ENCODE peak calls at places on chromosomes 12 and 14, in nine cellular contexts. T is HCT116, K is neural progenitor cell, F is hepatocyte, W is GM23248, M is GM23338, S is OCI-LY7, L is MM.1S, O is SK-N-SH. D is an unnamed sample.

GRCh38 chr14:88791629-88792571 is 853 bp downstream of the EML5 start:
- DNase-seq in T (no peak), K (peak), F (peak), W (peak), M (peak), S (peak), L (peak), O (peak), D (no peak)

GRCh38 chr12:120592121-120593049 is 11.2 kb upstream of the POP5 start:
- DNase-seq in T (no peak), K (no peak), F (no peak), W (no peak), M (no peak), S (no peak), L (no peak), O (no peak), D (no peak)

GRCh38 chr14:24978862-24979724 is 70.9 kb downstream of the STXBP6 start:
- DNase-seq in T (no peak), K (no peak), F (peak), W (no peak), M (no peak), S (no peak), L (peak), O (no peak), D (no peak)

GRCh38 chr12:124463341-124463861 is 104.0 kb downstream of the NCOR2 start:
- DNase-seq in T (no peak), K (peak), F (peak), W (no peak), M (no peak), S (no peak), L (no peak), O (no peak), D (no peak)

GRCh38 chr12:52682381-52682660 is 2.1 kb upstream of the KRT1 start:
- DNase-seq in T (no peak), K (no peak), F (no peak), W (no peak), M (no peak), S (no peak), L (no peak), O (no peak), D (no peak)

GRCh38 chr12:92393504-92393903 is 247.9 kb upstream of the BTG1 start:
- DNase-seq in T (no peak), K (no peak), F (no peak), W (no peak), M (no peak), S (peak), L (no peak), O (no peak), D (no peak)

GRCh38 chr12:130613831-130614230 is 102.3 kb downstream of the RIMBP2 start:
- DNase-seq in T (no peak), K (no peak), F (no peak), W (no peak), M (no peak), S (no peak), L (no peak), O (no peak), D (no peak)

GRCh38 chr12:93790472-93791152 is 113.4 kb downstream of the CRADD start:
- DNase-seq in T (no peak), K (no peak), F (no peak), W (peak), M (peak), S (no peak), L (no peak), O (no peak), D (peak)

GRCh38 chr12:3515506-3515905 is 24.5 kb downstream of the PRMT8 start:
- DNase-seq in T (no peak), K (no peak), F (no peak), W (no peak), M (no peak), S (no peak), L (no peak), O (no peak), D (no peak)

GRCh38 chr14:63727736-63728728 is at the start of gene SGPP1:
- DNase-seq in T (peak), K (peak), F (peak), W (peak), M (peak), S (peak), L (peak), O (peak), D (peak)

GRCh38 chr14:76584271-76584702 is 177.0 kb upstream of the VASH1 start:
- DNase-seq in T (no peak), K (no peak), F (no peak), W (no peak), M (no peak), S (no peak), L (no peak), O (no peak), D (no peak)

GRCh38 chr12:65607271-65607880 is 216.9 kb upstream of the HMGA2 start:
- DNase-seq in T (no peak), K (no peak), F (peak), W (no peak), M (peak), S (no peak), L (no peak), O (no peak), D (peak)

GRCh38 chr14:80095623-80096022 is 115.7 kb downstream of the DIO2 start:
- DNase-seq in T (no peak), K (no peak), F (no peak), W (peak), M (no peak), S (no peak), L (no peak), O (no peak), D (peak)

GRCh38 chr12:122984612-122985358 is 4.3 kb downstream of the ARL6IP4 start:
- DNase-seq in T (no peak), K (no peak), F (no peak), W (no peak), M (no peak), S (no peak), L (no peak), O (no peak), D (no peak)

DNA sequence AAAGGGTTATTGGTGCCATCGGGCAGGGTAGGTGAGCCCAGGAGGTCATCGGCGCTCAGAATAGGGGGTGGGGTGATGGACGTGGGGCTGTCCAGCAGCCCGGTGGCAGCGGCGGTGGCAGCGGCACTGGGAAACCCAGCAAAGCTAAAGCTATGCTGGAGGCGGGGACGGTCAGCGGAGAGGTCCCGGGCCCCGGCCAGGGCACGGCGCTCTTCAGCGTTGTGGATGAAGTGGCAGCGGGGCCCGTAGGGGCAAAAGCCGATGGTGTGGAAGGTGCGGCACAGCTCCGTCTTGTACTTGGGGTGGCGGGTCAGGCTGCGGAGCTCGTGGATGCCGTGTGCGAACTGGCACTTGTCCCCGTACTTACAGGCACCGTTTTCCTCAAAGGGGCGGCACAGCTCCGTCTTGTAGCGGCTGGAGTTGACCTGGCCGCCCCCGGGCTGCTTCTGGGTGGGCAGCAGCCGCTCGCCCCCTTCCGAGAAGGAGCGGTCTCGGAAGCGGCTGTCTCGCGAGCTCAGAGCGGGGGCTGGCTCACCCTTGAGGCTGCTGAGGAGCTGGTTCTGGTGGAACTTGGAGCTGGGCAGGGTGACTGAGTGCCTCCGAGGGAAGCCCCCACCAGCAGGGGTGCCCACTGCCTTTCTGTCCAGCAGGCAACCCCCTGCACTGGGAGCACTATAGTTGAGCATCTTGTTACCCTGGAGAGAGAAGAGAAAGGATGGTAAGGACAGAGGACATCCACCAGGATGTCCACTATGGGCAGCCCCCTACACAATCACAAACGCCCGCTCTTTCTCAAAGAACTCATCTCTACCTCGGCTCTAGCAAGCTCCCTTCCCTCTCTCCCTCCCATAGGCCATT is 2.8 kb downstream of the ZFP36L1 start:
- DNase-seq in T (no peak), K (peak), F (peak), W (peak), M (peak), S (no peak), L (no peak), O (no peak), D (no peak)
- TF ChIP-seq EZH2phosphoT487 in T (no peak), K (no peak), F (no peak), W (no peak), M (no peak), S (no peak), L (no peak), O (no peak), D (no peak)

DNA sequence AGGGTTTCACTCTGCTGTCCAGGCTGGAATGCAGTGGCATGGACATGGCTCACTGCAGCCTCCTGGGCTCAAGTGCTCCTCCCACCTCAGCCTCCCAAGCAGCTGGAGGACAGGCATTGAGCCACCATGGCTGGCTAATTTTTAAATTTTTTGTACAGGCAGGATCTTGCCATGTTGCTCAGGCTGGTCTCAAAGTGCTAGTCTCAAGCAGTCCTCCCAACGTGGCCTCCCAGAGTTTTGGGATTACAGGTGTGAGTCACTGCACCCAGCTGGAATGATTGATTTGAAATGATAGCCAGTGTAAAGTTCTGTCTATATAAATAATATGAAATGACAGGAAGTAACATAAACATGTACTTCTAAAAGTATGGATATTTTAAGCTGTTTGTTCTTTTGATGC is 172.7 kb downstream of the FUT8 start:
- DNase-seq in T (no peak), K (no peak), F (no peak), W (no peak), M (no peak), S (no peak), L (no peak), O (no peak), D (peak)
- TF ChIP-seq EZH2phosphoT487 in T (no peak), K (no peak), F (no peak), W (no peak), M (no peak), S (no peak), L (no peak), O (no peak), D (no peak)

DNA sequence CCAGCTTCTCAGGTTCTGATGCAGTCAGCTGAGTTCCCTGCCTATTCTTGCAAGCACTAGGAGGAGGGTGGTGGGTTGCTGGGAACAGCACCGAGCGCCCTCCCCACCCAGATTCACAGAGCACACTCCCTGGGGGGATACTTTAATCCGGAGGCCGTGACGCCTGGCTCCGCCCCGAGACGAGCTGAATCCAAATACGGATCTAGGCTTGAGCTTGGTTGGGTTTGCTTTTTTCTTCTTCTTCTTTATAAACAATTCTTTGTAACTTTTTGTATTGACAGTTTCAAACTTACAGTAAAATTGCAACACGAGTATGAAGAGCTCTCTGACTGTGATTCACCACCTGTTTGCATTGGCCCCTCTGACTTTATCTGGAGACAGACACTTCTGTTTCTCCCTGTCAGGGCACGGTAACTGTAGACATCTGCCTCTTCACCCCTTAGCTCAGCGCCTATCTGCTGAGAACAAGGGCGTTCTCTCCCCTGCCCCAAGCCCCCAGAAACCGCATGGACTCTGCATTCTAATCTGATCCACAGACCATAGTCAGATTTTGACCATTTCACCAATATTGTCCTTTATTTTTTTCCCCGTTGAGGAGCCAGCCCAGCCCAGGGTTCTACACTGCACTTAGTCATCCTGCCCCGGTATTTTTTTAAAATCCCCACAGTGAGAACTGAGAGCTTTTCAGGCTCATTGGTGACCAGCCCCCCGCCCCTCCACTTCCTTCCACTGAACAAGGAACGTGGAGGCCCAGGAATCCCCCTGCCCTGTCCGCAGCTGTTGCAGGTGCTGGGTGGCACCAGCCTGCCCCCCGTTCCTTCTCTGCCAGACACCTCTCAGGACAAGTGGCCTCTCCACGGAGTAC is 11.5 kb downstream of the RHOF start:
- DNase-seq in T (no peak), K (peak), F (no peak), W (peak), M (no peak), S (peak), L (no peak), O (no peak), D (peak)
- TF ChIP-seq EZH2phosphoT487 in T (no peak), K (no peak), F (no peak), W (no peak), M (no peak), S (no peak), L (no peak), O (no peak), D (no peak)

DNA sequence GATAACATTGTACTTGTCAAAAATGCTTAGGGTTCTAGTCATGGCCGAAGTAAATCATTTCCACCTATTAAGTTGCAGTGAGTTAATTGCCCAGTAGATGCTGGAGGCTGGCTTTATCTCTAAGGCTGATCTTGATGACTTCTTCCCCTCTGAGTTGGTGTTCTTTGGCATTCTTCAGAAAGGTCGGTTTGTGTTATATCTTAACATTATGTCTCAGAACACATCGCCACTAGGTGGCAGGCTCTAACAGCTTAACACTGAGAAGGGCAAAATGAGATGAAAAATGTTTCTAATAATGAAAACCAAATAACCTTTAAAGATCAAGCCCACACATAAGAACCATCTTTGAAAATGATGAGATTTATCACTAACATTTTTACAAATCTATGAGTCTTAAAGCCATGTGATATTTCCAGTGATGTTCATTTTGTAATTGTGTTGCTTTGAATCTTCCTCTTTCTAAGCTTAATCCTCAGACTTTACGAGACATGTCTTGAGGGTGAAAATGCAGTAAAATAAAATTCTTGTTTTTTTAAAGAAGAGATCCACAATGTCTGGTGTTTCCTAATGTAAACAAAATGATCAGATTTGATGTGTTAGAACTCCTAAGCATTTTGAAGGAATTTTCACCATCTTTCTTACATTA is 28.6 kb downstream of the SUDS3 start:
- DNase-seq in T (peak), K (peak), F (peak), W (peak), M (peak), S (peak), L (peak), O (peak), D (peak)
- TF ChIP-seq EZH2phosphoT487 in T (no peak), K (no peak), F (no peak), W (no peak), M (no peak), S (no peak), L (no peak), O (no peak), D (no peak)

GRCh38 chr12:57737467-57738141 is 938 bp downstream of the AGAP2 start:
- DNase-seq in T (no peak), K (peak), F (peak), W (peak), M (peak), S (no peak), L (no peak), O (peak), D (no peak)
- TF ChIP-seq EZH2phosphoT487 in T (no peak), K (peak), F (peak), W (peak), M (peak), S (no peak), L (no peak), O (no peak), D (peak)

DNA sequence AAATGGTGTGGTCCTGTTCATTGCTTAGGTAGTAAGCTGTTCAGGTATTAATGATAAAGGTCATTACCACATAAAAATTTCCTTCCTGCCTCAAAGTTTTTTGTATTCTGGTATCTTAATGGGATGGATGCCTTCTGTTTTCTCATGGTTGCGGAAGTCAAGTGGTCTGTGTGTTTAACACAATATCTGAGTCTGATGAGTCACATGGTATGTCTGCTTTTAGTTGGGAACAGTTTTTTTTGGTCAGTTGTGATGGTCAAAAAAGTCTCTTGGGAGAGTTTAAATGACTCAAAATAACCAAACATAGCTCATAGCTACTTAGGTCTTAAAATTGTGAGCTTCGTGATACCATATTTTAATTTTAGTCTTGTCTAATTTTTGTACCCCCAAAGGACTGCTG is 40.7 kb downstream of the STK38L start:
- DNase-seq in T (no peak), K (no peak), F (no peak), W (peak), M (no peak), S (no peak), L (no peak), O (no peak), D (peak)
- TF ChIP-seq EZH2phosphoT487 in T (no peak), K (no peak), F (no peak), W (no peak), M (no peak), S (no peak), L (no peak), O (no peak), D (no peak)

GRCh38 chr14:54570651-54571415 is 3.9 kb downstream of the SAMD4A start:
- DNase-seq in T (no peak), K (no peak), F (no peak), W (peak), M (no peak), S (no peak), L (no peak), O (no peak), D (peak)

GRCh38 chr14:54577977-54578376 is 11.0 kb downstream of the SAMD4A start:
- DNase-seq in T (no peak), K (no peak), F (peak), W (no peak), M (no peak), S (no peak), L (no peak), O (no peak), D (peak)

GRCh38 chr14:54577494-54577893 is 10.6 kb downstream of the SAMD4A start:
- DNase-seq in T (no peak), K (no peak), F (no peak), W (no peak), M (no peak), S (no peak), L (no peak), O (no peak), D (no peak)

GRCh38 chr14:54572316-54572715 is 5.4 kb downstream of the SAMD4A start:
- DNase-seq in T (no peak), K (peak), F (no peak), W (peak), M (peak), S (peak), L (peak), O (peak), D (peak)

DNA sequence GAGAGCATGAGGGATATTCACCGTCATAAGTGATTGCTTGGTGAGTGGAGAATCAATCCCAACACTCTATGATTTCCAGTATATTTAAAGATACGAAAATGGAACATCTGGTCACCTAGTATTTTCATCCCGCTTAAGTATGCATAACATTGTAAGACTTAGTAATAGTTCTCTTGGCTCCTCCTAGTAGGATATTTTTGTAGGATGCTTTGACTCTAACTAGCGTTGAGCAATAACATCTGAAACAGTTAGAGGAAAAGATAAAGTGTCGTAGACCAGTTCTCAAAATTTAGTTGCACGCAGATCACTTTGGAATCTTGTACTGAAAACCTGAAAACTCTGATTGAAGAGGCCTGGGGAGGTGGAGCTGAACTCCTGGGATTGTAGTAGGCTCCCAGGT is 7.6 kb downstream of the SAMD4A start:
- DNase-seq in T (no peak), K (no peak), F (no peak), W (peak), M (no peak), S (no peak), L (no peak), O (no peak), D (no peak)
- TF ChIP-seq EZH2phosphoT487 in T (no peak), K (no peak), F (no peak), W (no peak), M (no peak), S (no peak), L (no peak), O (no peak), D (no peak)

D was measured in PC-3.